ENCODE peak calls at places on chromosomes 7 and 10, in six cellular contexts. One of them, this sample, is unnamed.

GRCh38 chr7:33940503-33940902 is 35.2 kb downstream of the BMPER start:
- DNase-seq in AG04450: no peak
- DNase-seq in heart right ventricle: no peak
- DNase-seq in CD4-positive, alpha-beta T cell: no peak
- DNase-seq in Caco-2: no peak
- DNase-seq in endothelial cell of umbilical vein: no peak
- DNase-seq in this sample: no peak

GRCh38 chr10:50596897-50597296 is 26.9 kb downstream of the SGMS1 start:
- DNase-seq in AG04450: no peak
- DNase-seq in heart right ventricle: no peak
- DNase-seq in CD4-positive, alpha-beta T cell: no peak
- DNase-seq in Caco-2: no peak
- DNase-seq in endothelial cell of umbilical vein: no peak
- DNase-seq in this sample: no peak

GRCh38 chr10:116792772-116793171 is 50.4 kb upstream of the HSPA12A start:
- DNase-seq in AG04450: no peak
- DNase-seq in heart right ventricle: no peak
- DNase-seq in CD4-positive, alpha-beta T cell: no peak
- DNase-seq in Caco-2: no peak
- DNase-seq in endothelial cell of umbilical vein: no peak
- DNase-seq in this sample: no peak

GRCh38 chr10:122419890-122420623 is 34.4 kb upstream of the ARMS2 start:
- DNase-seq in AG04450: peak; percentile 45
- DNase-seq in heart right ventricle: no peak
- DNase-seq in CD4-positive, alpha-beta T cell: no peak
- DNase-seq in Caco-2: no peak
- DNase-seq in endothelial cell of umbilical vein: no peak
- DNase-seq in this sample: no peak

GRCh38 chr10:34049887-34050286 is 715.4 kb upstream of the NRP1 start:
- DNase-seq in AG04450: peak; percentile 26
- DNase-seq in heart right ventricle: no peak
- DNase-seq in CD4-positive, alpha-beta T cell: no peak
- DNase-seq in Caco-2: no peak
- DNase-seq in endothelial cell of umbilical vein: no peak
- DNase-seq in this sample: no peak

GRCh38 chr7:78492146-78492545 is 693.6 kb downstream of the PHTF2 start:
- DNase-seq in AG04450: no peak
- DNase-seq in heart right ventricle: no peak
- DNase-seq in CD4-positive, alpha-beta T cell: no peak
- DNase-seq in Caco-2: no peak
- DNase-seq in endothelial cell of umbilical vein: no peak
- DNase-seq in this sample: no peak

GRCh38 chr10:27724287-27724686 is 21.3 kb downstream of the MKX start:
- DNase-seq in AG04450: no peak
- DNase-seq in heart right ventricle: no peak
- DNase-seq in CD4-positive, alpha-beta T cell: no peak
- DNase-seq in Caco-2: no peak
- DNase-seq in endothelial cell of umbilical vein: no peak
- DNase-seq in this sample: no peak

GRCh38 chr7:37015353-37016034 is 291.2 kb upstream of the AOAH start:
- DNase-seq in AG04450: no peak
- DNase-seq in heart right ventricle: no peak
- DNase-seq in CD4-positive, alpha-beta T cell: no peak
- DNase-seq in Caco-2: no peak
- DNase-seq in endothelial cell of umbilical vein: no peak
- DNase-seq in this sample: no peak

GRCh38 chr7:8773518-8773917 is 340.1 kb downstream of the NXPH1 start:
- DNase-seq in AG04450: no peak
- DNase-seq in heart right ventricle: no peak
- DNase-seq in CD4-positive, alpha-beta T cell: no peak
- DNase-seq in Caco-2: no peak
- DNase-seq in endothelial cell of umbilical vein: no peak
- DNase-seq in this sample: no peak

GRCh38 chr10:23081891-23082290 is 13.5 kb upstream of the MSRB2 start:
- DNase-seq in AG04450: no peak
- DNase-seq in heart right ventricle: no peak
- DNase-seq in CD4-positive, alpha-beta T cell: no peak
- DNase-seq in Caco-2: no peak
- DNase-seq in endothelial cell of umbilical vein: peak; percentile 7
- DNase-seq in this sample: no peak
- TF ChIP-seq CTCF in AG04450: peak; percentile 29
- TF ChIP-seq CTCF in heart right ventricle: no peak
- TF ChIP-seq CTCF in CD4-positive, alpha-beta T cell: no peak
- TF ChIP-seq CTCF in Caco-2: peak; percentile 13
- TF ChIP-seq CTCF in endothelial cell of umbilical vein: no peak
- TF ChIP-seq CTCF in this sample: peak; percentile 32

GRCh38 chr7:157312941-157313340 is 23.9 kb upstream of the DNAJB6 start:
- DNase-seq in AG04450: no peak
- DNase-seq in heart right ventricle: no peak
- DNase-seq in CD4-positive, alpha-beta T cell: no peak
- DNase-seq in Caco-2: no peak
- DNase-seq in endothelial cell of umbilical vein: no peak
- DNase-seq in this sample: no peak
- TF ChIP-seq CTCF in AG04450: no peak
- TF ChIP-seq CTCF in heart right ventricle: no peak
- TF ChIP-seq CTCF in CD4-positive, alpha-beta T cell: no peak
- TF ChIP-seq CTCF in Caco-2: no peak
- TF ChIP-seq CTCF in endothelial cell of umbilical vein: no peak
- TF ChIP-seq CTCF in this sample: no peak

DNA sequence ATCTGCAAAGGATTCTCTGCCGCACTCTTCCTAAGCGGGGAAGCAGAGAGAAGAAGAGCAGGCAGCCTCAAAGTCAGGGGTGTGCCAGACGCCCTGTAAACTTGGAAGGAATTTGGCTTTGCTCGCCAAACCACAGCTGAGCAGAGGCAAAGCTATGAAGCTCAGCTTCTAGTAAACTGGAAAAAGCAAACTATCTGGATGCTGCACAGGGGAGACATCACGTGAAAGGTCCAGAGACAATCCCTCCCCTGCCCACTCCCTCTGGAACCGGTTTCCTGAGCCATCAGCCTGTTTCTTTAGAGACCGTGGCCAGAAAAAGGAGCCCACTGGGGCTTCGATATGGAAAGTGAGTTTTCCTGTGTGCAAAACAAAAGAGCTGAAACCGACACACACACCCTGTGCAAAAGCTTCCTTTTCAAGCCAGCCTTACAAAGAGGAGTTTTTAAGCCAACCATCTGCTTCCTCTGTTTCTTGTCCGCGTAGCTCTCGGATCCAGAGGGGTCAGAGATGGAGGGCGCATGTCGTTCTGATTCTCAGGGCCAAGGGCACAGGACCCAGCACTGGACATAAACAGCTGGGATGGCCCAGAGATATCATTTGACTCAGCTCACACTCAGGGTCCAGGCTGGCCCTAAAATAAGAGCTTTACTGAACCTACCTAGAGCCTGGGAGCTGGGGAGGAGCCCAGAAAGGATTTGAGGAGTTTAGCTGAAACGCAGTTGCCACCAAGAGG is 58.2 kb upstream of the DNAAF5 start:
- DNase-seq in AG04450: peak; percentile 67
- DNase-seq in heart right ventricle: no peak
- DNase-seq in CD4-positive, alpha-beta T cell: no peak
- DNase-seq in Caco-2: no peak
- DNase-seq in endothelial cell of umbilical vein: peak; percentile 84
- DNase-seq in this sample: no peak
- TF ChIP-seq CTCF in AG04450: no peak
- TF ChIP-seq CTCF in heart right ventricle: no peak
- TF ChIP-seq CTCF in CD4-positive, alpha-beta T cell: no peak
- TF ChIP-seq CTCF in Caco-2: no peak
- TF ChIP-seq CTCF in endothelial cell of umbilical vein: no peak
- TF ChIP-seq CTCF in this sample: no peak

DNA sequence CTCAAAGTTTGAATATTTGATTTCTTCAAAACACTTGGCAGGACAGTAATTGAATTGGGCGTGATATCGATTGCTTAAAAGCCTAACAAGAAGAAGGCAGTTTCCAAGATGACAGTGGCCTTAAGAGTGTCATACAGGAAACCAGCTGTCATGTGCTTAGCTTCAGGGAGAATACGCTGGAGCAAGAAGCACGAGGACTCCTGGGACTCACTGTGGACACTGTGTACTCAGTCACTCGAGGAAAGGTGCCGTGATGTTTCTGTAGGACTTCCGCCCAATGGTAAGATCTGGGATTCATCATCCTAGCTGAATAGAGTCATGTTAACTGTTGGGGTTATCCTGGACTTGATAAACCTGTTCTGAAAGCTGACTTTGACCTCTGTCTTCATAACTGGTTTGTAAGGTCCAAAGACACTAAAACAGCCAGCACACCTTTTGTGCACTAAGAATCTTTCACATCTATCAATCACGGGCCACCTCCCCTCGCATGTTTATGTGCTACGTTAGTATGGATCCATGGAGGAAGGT is 113.5 kb downstream of the CELF2 start:
- DNase-seq in AG04450: no peak
- DNase-seq in heart right ventricle: no peak
- DNase-seq in CD4-positive, alpha-beta T cell: no peak
- DNase-seq in Caco-2: no peak
- DNase-seq in endothelial cell of umbilical vein: no peak
- DNase-seq in this sample: no peak
- TF ChIP-seq CTCF in AG04450: no peak
- TF ChIP-seq CTCF in heart right ventricle: no peak
- TF ChIP-seq CTCF in CD4-positive, alpha-beta T cell: no peak
- TF ChIP-seq CTCF in Caco-2: no peak
- TF ChIP-seq CTCF in endothelial cell of umbilical vein: no peak
- TF ChIP-seq CTCF in this sample: no peak

GRCh38 chr10:104631946-104632345 is 9.1 kb upstream of the SORCS3 start:
- DNase-seq in AG04450: no peak
- DNase-seq in heart right ventricle: no peak
- DNase-seq in CD4-positive, alpha-beta T cell: no peak
- DNase-seq in Caco-2: no peak
- DNase-seq in endothelial cell of umbilical vein: no peak
- DNase-seq in this sample: no peak
- TF ChIP-seq CTCF in AG04450: no peak
- TF ChIP-seq CTCF in heart right ventricle: no peak
- TF ChIP-seq CTCF in CD4-positive, alpha-beta T cell: no peak
- TF ChIP-seq CTCF in Caco-2: no peak
- TF ChIP-seq CTCF in endothelial cell of umbilical vein: no peak
- TF ChIP-seq CTCF in this sample: no peak